ENCODE peak calls at places on chromosome 1, in seven cellular contexts. D is PC-9; W is fibroblast of pulmonary artery; I is CD8-positive, alpha-beta memory T cell; B is GM23248; O is HAP-1; A is fibroblast of lung. L is an unnamed sample.

GRCh38 chr1:181317261-181317924 is 165.9 kb upstream of the CACNA1E start:
- DNase-seq in D (no peak), W (no peak), I (no peak), B (peak; percentile 25), O (no peak), A (no peak), L (no peak)

GRCh38 chr1:58340156-58340555 is 206.4 kb downstream of the OMA1 start:
- DNase-seq in D (no peak), W (no peak), I (no peak), B (no peak), O (no peak), A (no peak), L (no peak)

GRCh38 chr1:211490038-211490678 is 1.8 kb downstream of the RD3 start:
- DNase-seq in D (no peak), W (no peak), I (no peak), B (no peak), O (no peak), A (no peak), L (no peak)

GRCh38 chr1:89987170-89987819 is 7.6 kb upstream of the ZNF326 start:
- DNase-seq in D (peak; percentile 76), W (peak; percentile 89), I (peak; percentile 8), B (peak; percentile 81), O (peak; percentile 76), A (peak; percentile 58), L (peak; percentile 81)

GRCh38 chr1:90940746-90941145 is 81.1 kb downstream of the ZNF644 start:
- DNase-seq in D (no peak), W (no peak), I (no peak), B (no peak), O (no peak), A (no peak), L (no peak)

GRCh38 chr1:212225416-212225815 is 59.8 kb upstream of the PPP2R5A start:
- DNase-seq in D (no peak), W (no peak), I (peak; percentile 21), B (no peak), O (no peak), A (no peak), L (no peak)

GRCh38 chr1:18365099-18365705 is 115.5 kb upstream of the KLHDC7A start:
- DNase-seq in D (no peak), W (no peak), I (no peak), B (no peak), O (no peak), A (no peak), L (no peak)

GRCh38 chr1:160375788-160376524 is 9.1 kb downstream of the NHLH1 start:
- DNase-seq in D (peak; percentile 33), W (no peak), I (no peak), B (peak; percentile 55), O (peak; percentile 33), A (peak; percentile 47), L (peak; percentile 62)

GRCh38 chr1:42851960-42852607 is 5.7 kb downstream of the ZNF691 start:
- DNase-seq in D (no peak), W (no peak), I (no peak), B (no peak), O (no peak), A (no peak), L (peak; percentile 50)

GRCh38 chr1:59674605-59675004 is 140.1 kb upstream of the HOOK1 start:
- DNase-seq in D (no peak), W (peak; percentile 77), I (no peak), B (peak; percentile 61), O (no peak), A (peak; percentile 28), L (no peak)

GRCh38 chr1:54413732-54414131 is 7.5 kb upstream of the SSBP3 start:
- DNase-seq in D (no peak), W (no peak), I (no peak), B (no peak), O (no peak), A (no peak), L (no peak)

GRCh38 chr1:113861641-113862040 is 9.9 kb downstream of the PTPN22 start:
- DNase-seq in D (no peak), W (no peak), I (no peak), B (no peak), O (no peak), A (no peak), L (peak; percentile 39)

GRCh38 chr1:112544011-112544688 is 35.4 kb downstream of the WNT2B start:
- DNase-seq in D (peak; percentile 94), W (peak; percentile 93), I (no peak), B (peak; percentile 94), O (no peak), A (peak; percentile 96), L (no peak)

GRCh38 chr1:113630340-113631327 is 128.7 kb downstream of the PHTF1 start:
- DNase-seq in D (peak; percentile 41), W (no peak), I (no peak), B (no peak), O (no peak), A (no peak), L (no peak)

GRCh38 chr1:16614361-16615252 is 1.2 kb upstream of the NBPF1 start:
- DNase-seq in D (peak; percentile 33), W (no peak), I (no peak), B (no peak), O (no peak), A (no peak), L (no peak)

GRCh38 chr1:100538935-100539835 is 1.2 kb downstream of the GPR88 start:
- DNase-seq in D (no peak), W (no peak), I (no peak), B (peak; percentile 47), O (no peak), A (peak; percentile 18), L (no peak)

GRCh38 chr1:12549460-12550349 is 68.3 kb downstream of the DHRS3 start:
- DNase-seq in D (peak; percentile 94), W (peak; percentile 80), I (no peak), B (peak; percentile 95), O (no peak), A (peak; percentile 98), L (no peak)

GRCh38 chr1:43545686-43546387 is 15.2 kb downstream of the PTPRF start:
- DNase-seq in D (no peak), W (no peak), I (no peak), B (peak; percentile 44), O (peak; percentile 39), A (no peak), L (no peak)

GRCh38 chr1:36731226-36732037 is 248.7 kb upstream of the CSF3R start:
- DNase-seq in D (no peak), W (no peak), I (no peak), B (no peak), O (no peak), A (no peak), L (no peak)

GRCh38 chr1:56309065-56309464 is 270.3 kb downstream of the PLPP3 start:
- DNase-seq in D (no peak), W (peak; percentile 6), I (no peak), B (no peak), O (no peak), A (no peak), L (no peak)

GRCh38 chr1:153000294-153000693 is 1.3 kb upstream of the SPRR3 start:
- DNase-seq in D (peak; percentile 58), W (no peak), I (no peak), B (no peak), O (no peak), A (no peak), L (no peak)

GRCh38 chr1:229129306-229130027 is 141.4 kb upstream of the RAB4A start:
- DNase-seq in D (no peak), W (no peak), I (peak; percentile 44), B (no peak), O (no peak), A (no peak), L (peak; percentile 43)

GRCh38 chr1:44012941-44013609 is 18.2 kb downstream of the SLC6A9 start:
- DNase-seq in D (no peak), W (no peak), I (no peak), B (no peak), O (no peak), A (no peak), L (no peak)

GRCh38 chr1:92500552-92500951 is 13.8 kb upstream of the GFI1 start:
- DNase-seq in D (no peak), W (no peak), I (no peak), B (no peak), O (no peak), A (no peak), L (no peak)

GRCh38 chr1:211735208-211736170 is 60.1 kb upstream of the NEK2 start:
- DNase-seq in D (peak; percentile 95), W (peak; percentile 78), I (no peak), B (peak; percentile 95), O (peak; percentile 28), A (peak; percentile 92), L (no peak)

GRCh38 chr1:47487826-47488450 is 50.1 kb downstream of the FOXD2 start:
- DNase-seq in D (peak; percentile 82), W (no peak), I (no peak), B (no peak), O (no peak), A (no peak), L (no peak)

GRCh38 chr1:226919587-226919986 is 20.5 kb upstream of the COQ8A start:
- DNase-seq in D (no peak), W (no peak), I (no peak), B (no peak), O (no peak), A (no peak), L (no peak)

GRCh38 chr1:38050397-38051141 is 4.0 kb upstream of the POU3F1 start:
- DNase-seq in D (no peak), W (no peak), I (no peak), B (no peak), O (no peak), A (no peak), L (no peak)

GRCh38 chr1:42825058-42825851 is 8.1 kb upstream of the SVBP start:
- DNase-seq in D (no peak), W (no peak), I (no peak), B (no peak), O (no peak), A (no peak), L (no peak)

DNA sequence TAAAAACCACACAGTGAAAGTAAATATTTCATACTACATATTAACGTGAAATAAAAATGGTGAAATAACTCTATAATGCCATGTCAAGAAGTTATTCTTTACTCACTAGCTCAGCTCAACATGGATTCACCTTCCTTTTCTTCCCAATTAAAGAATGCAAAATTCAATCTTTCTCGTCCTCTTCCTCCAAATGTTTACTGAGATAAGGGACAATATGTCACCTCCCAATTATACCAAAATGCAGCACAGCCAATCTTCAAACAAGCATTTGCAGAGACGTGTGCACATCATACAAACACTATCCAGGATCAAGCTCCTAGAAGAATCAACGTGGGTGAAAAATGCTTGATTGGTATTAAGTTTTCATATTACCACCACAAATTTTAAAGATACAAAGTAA is 7.3 kb downstream of the PTP4A2 start:
- DNase-seq in D (no peak), W (no peak), I (no peak), B (no peak), O (no peak), A (no peak), L (no peak)
- H3K4me3 ChIP-seq in D (peak overlapping the region; percentile 86), W (no peak overlapping the region), I (peak overlapping the region; percentile 50), B (peak overlapping the region; percentile 54), O (no peak overlapping the region), A (no peak overlapping the region), L (peak overlapping the region; percentile 91)

GRCh38 chr1:20788489-20788795 is 1.3 kb upstream of the HP1BP3 start:
- DNase-seq in D (no peak), W (no peak), I (no peak), B (no peak), O (no peak), A (no peak), L (no peak)
- H3K4me3 ChIP-seq in D (peak overlapping the region; percentile 98), W (no peak overlapping the region), I (no peak overlapping the region), B (peak overlapping the region; percentile 98), O (no peak overlapping the region), A (no peak overlapping the region), L (no peak overlapping the region)

GRCh38 chr1:178101654-178102053 is 7.8 kb downstream of the RASAL2 start:
- DNase-seq in D (no peak), W (peak; percentile 82), I (no peak), B (peak; percentile 39), O (no peak), A (peak; percentile 11), L (no peak)
- H3K4me3 ChIP-seq in D (no peak overlapping the region), W (no peak overlapping the region), I (no peak overlapping the region), B (no peak overlapping the region), O (no peak overlapping the region), A (no peak overlapping the region), L (no peak overlapping the region)

GRCh38 chr1:111422546-111423391 is 4.8 kb downstream of the OVGP1 start:
- DNase-seq in D (peak; percentile 93), W (no peak), I (no peak), B (peak; percentile 7), O (no peak), A (no peak), L (no peak)
- H3K4me3 ChIP-seq in D (peak overlapping the region; percentile 47), W (no peak overlapping the region), I (no peak overlapping the region), B (no peak overlapping the region), O (no peak overlapping the region), A (no peak overlapping the region), L (no peak overlapping the region)

L was measured in OCI-LY7.